ENCODE peak calls at places on chromosomes 11 and 22, in six cellular contexts. One of them, this sample, is unnamed.

GRCh38 chr11:126268361-126268707 is 361 bp downstream of the SRPRA start:
- DNase-seq in activated CD8-positive, alpha-beta T cell treated with anti-CD3 and anti-CD28 coated beads for 36 hours: no peak
- DNase-seq in AG04449: no peak
- DNase-seq in cardiac fibroblast: no peak
- DNase-seq in natural killer cell: no peak
- DNase-seq in kidney epithelial cell: no peak
- DNase-seq in this sample: no peak

GRCh38 chr22:40345271-40345670 is 1.0 kb upstream of the ADSL start:
- DNase-seq in activated CD8-positive, alpha-beta T cell treated with anti-CD3 and anti-CD28 coated beads for 36 hours: peak
- DNase-seq in AG04449: no peak
- DNase-seq in cardiac fibroblast: peak
- DNase-seq in natural killer cell: no peak
- DNase-seq in kidney epithelial cell: no peak
- DNase-seq in this sample: no peak

GRCh38 chr11:111344032-111344431 is 35.0 kb downstream of the POU2AF1 start:
- DNase-seq in activated CD8-positive, alpha-beta T cell treated with anti-CD3 and anti-CD28 coated beads for 36 hours: no peak
- DNase-seq in AG04449: no peak
- DNase-seq in cardiac fibroblast: peak
- DNase-seq in natural killer cell: no peak
- DNase-seq in kidney epithelial cell: no peak
- DNase-seq in this sample: peak

GRCh38 chr22:37639070-37639760 is at the start of gene SH3BP1:
- DNase-seq in activated CD8-positive, alpha-beta T cell treated with anti-CD3 and anti-CD28 coated beads for 36 hours: peak
- DNase-seq in AG04449: no peak
- DNase-seq in cardiac fibroblast: no peak
- DNase-seq in natural killer cell: peak
- DNase-seq in kidney epithelial cell: no peak
- DNase-seq in this sample: no peak

GRCh38 chr11:57387284-57388030 is 3.0 kb downstream of the PRG2 start:
- DNase-seq in activated CD8-positive, alpha-beta T cell treated with anti-CD3 and anti-CD28 coated beads for 36 hours: no peak
- DNase-seq in AG04449: no peak
- DNase-seq in cardiac fibroblast: no peak
- DNase-seq in natural killer cell: no peak
- DNase-seq in kidney epithelial cell: no peak
- DNase-seq in this sample: no peak

GRCh38 chr22:46881373-46882118 is 119.1 kb downstream of the TBC1D22A start:
- DNase-seq in activated CD8-positive, alpha-beta T cell treated with anti-CD3 and anti-CD28 coated beads for 36 hours: peak
- DNase-seq in AG04449: no peak
- DNase-seq in cardiac fibroblast: peak
- DNase-seq in natural killer cell: no peak
- DNase-seq in kidney epithelial cell: peak
- DNase-seq in this sample: no peak

GRCh38 chr11:117814766-117815261 is 9.7 kb downstream of the FXYD2 start:
- DNase-seq in activated CD8-positive, alpha-beta T cell treated with anti-CD3 and anti-CD28 coated beads for 36 hours: peak
- DNase-seq in AG04449: no peak
- DNase-seq in cardiac fibroblast: no peak
- DNase-seq in natural killer cell: peak
- DNase-seq in kidney epithelial cell: peak
- DNase-seq in this sample: no peak

GRCh38 chr22:37225481-37225880 is 13.2 kb upstream of the SSTR3 start:
- DNase-seq in activated CD8-positive, alpha-beta T cell treated with anti-CD3 and anti-CD28 coated beads for 36 hours: peak
- DNase-seq in AG04449: no peak
- DNase-seq in cardiac fibroblast: no peak
- DNase-seq in natural killer cell: no peak
- DNase-seq in kidney epithelial cell: no peak
- DNase-seq in this sample: no peak

GRCh38 chr22:39448205-39449054 is 8.4 kb upstream of the MGAT3 start:
- DNase-seq in activated CD8-positive, alpha-beta T cell treated with anti-CD3 and anti-CD28 coated beads for 36 hours: no peak
- DNase-seq in AG04449: no peak
- DNase-seq in cardiac fibroblast: no peak
- DNase-seq in natural killer cell: no peak
- DNase-seq in kidney epithelial cell: no peak
- DNase-seq in this sample: no peak

GRCh38 chr11:57571631-57572030 is 4.2 kb upstream of the UBE2L6 start:
- DNase-seq in activated CD8-positive, alpha-beta T cell treated with anti-CD3 and anti-CD28 coated beads for 36 hours: no peak
- DNase-seq in AG04449: no peak
- DNase-seq in cardiac fibroblast: no peak
- DNase-seq in natural killer cell: no peak
- DNase-seq in kidney epithelial cell: no peak
- DNase-seq in this sample: no peak

GRCh38 chr11:34654491-34655334 is 33.8 kb downstream of the EHF start:
- DNase-seq in activated CD8-positive, alpha-beta T cell treated with anti-CD3 and anti-CD28 coated beads for 36 hours: no peak
- DNase-seq in AG04449: no peak
- DNase-seq in cardiac fibroblast: peak
- DNase-seq in natural killer cell: no peak
- DNase-seq in kidney epithelial cell: no peak
- DNase-seq in this sample: no peak

GRCh38 chr11:443542-444199 is 1.9 kb upstream of the ANO9 start:
- DNase-seq in activated CD8-positive, alpha-beta T cell treated with anti-CD3 and anti-CD28 coated beads for 36 hours: no peak
- DNase-seq in AG04449: no peak
- DNase-seq in cardiac fibroblast: peak
- DNase-seq in natural killer cell: no peak
- DNase-seq in kidney epithelial cell: no peak
- DNase-seq in this sample: no peak

GRCh38 chr22:23570681-23571080 is 9.4 kb downstream of the IGLL1 start:
- DNase-seq in activated CD8-positive, alpha-beta T cell treated with anti-CD3 and anti-CD28 coated beads for 36 hours: no peak
- DNase-seq in AG04449: no peak
- DNase-seq in cardiac fibroblast: no peak
- DNase-seq in natural killer cell: no peak
- DNase-seq in kidney epithelial cell: no peak
- DNase-seq in this sample: no peak

GRCh38 chr11:45771194-45771941 is 33.6 kb upstream of the SLC35C1 start:
- DNase-seq in activated CD8-positive, alpha-beta T cell treated with anti-CD3 and anti-CD28 coated beads for 36 hours: peak
- DNase-seq in AG04449: no peak
- DNase-seq in cardiac fibroblast: peak
- DNase-seq in natural killer cell: peak
- DNase-seq in kidney epithelial cell: no peak
- DNase-seq in this sample: no peak

GRCh38 chr11:13249992-13250391 is 27.6 kb upstream of the BMAL1 start:
- DNase-seq in activated CD8-positive, alpha-beta T cell treated with anti-CD3 and anti-CD28 coated beads for 36 hours: peak
- DNase-seq in AG04449: no peak
- DNase-seq in cardiac fibroblast: peak
- DNase-seq in natural killer cell: no peak
- DNase-seq in kidney epithelial cell: no peak
- DNase-seq in this sample: no peak

DNA sequence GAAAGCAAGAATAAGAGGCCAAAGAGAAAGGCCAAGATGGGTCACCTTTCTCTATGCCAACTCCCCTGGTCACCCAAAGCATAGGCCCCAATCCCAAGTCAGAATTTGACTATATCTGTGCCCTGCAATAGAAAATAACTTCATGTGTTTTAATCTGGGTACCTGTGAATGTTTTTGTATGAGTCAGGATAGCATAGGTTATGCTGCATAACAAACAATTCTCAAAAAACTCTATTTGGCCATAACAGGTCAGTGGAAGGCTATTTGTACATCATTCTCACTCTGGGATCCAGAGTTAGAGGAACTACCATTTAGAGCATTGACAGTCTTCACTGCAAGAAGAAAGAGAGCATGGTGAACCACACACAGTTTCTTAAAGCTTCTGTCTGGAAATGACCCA is 167.3 kb downstream of the DBX1 start:
- DNase-seq in activated CD8-positive, alpha-beta T cell treated with anti-CD3 and anti-CD28 coated beads for 36 hours: no peak
- DNase-seq in AG04449: no peak
- DNase-seq in cardiac fibroblast: no peak
- DNase-seq in natural killer cell: no peak
- DNase-seq in kidney epithelial cell: no peak
- DNase-seq in this sample: no peak
- TF ChIP-seq CTCF in activated CD8-positive, alpha-beta T cell treated with anti-CD3 and anti-CD28 coated beads for 36 hours: no peak
- TF ChIP-seq CTCF in AG04449: no peak
- TF ChIP-seq CTCF in cardiac fibroblast: no peak
- TF ChIP-seq CTCF in natural killer cell: no peak
- TF ChIP-seq CTCF in kidney epithelial cell: no peak
- TF ChIP-seq CTCF in this sample: no peak

GRCh38 chr11:72695354-72695753 is 21.1 kb upstream of the PDE2A start:
- DNase-seq in activated CD8-positive, alpha-beta T cell treated with anti-CD3 and anti-CD28 coated beads for 36 hours: no peak
- DNase-seq in AG04449: no peak
- DNase-seq in cardiac fibroblast: no peak
- DNase-seq in natural killer cell: no peak
- DNase-seq in kidney epithelial cell: no peak
- DNase-seq in this sample: no peak

GRCh38 chr11:72697814-72698213 is 23.6 kb upstream of the PDE2A start:
- DNase-seq in activated CD8-positive, alpha-beta T cell treated with anti-CD3 and anti-CD28 coated beads for 36 hours: no peak
- DNase-seq in AG04449: no peak
- DNase-seq in cardiac fibroblast: no peak
- DNase-seq in natural killer cell: no peak
- DNase-seq in kidney epithelial cell: no peak
- DNase-seq in this sample: no peak

GRCh38 chr11:72696866-72697428 is 22.7 kb upstream of the PDE2A start:
- DNase-seq in activated CD8-positive, alpha-beta T cell treated with anti-CD3 and anti-CD28 coated beads for 36 hours: no peak
- DNase-seq in AG04449: no peak
- DNase-seq in cardiac fibroblast: no peak
- DNase-seq in natural killer cell: no peak
- DNase-seq in kidney epithelial cell: no peak
- DNase-seq in this sample: no peak

GRCh38 chr11:72692498-72693237 is 18.4 kb upstream of the PDE2A start:
- DNase-seq in activated CD8-positive, alpha-beta T cell treated with anti-CD3 and anti-CD28 coated beads for 36 hours: no peak
- DNase-seq in AG04449: no peak
- DNase-seq in cardiac fibroblast: no peak
- DNase-seq in natural killer cell: no peak
- DNase-seq in kidney epithelial cell: no peak
- DNase-seq in this sample: no peak

GRCh38 chr11:72693271-72693968 is 19.2 kb upstream of the PDE2A start:
- DNase-seq in activated CD8-positive, alpha-beta T cell treated with anti-CD3 and anti-CD28 coated beads for 36 hours: no peak
- DNase-seq in AG04449: no peak
- DNase-seq in cardiac fibroblast: no peak
- DNase-seq in natural killer cell: no peak
- DNase-seq in kidney epithelial cell: no peak
- DNase-seq in this sample: no peak
- TF ChIP-seq CTCF in activated CD8-positive, alpha-beta T cell treated with anti-CD3 and anti-CD28 coated beads for 36 hours: no peak
- TF ChIP-seq CTCF in AG04449: no peak
- TF ChIP-seq CTCF in cardiac fibroblast: no peak
- TF ChIP-seq CTCF in natural killer cell: no peak
- TF ChIP-seq CTCF in kidney epithelial cell: no peak
- TF ChIP-seq CTCF in this sample: no peak

GRCh38 chr11:69916806-69917387 is 97.7 kb upstream of the FGF3 start:
- DNase-seq in activated CD8-positive, alpha-beta T cell treated with anti-CD3 and anti-CD28 coated beads for 36 hours: no peak
- DNase-seq in AG04449: no peak
- DNase-seq in cardiac fibroblast: no peak
- DNase-seq in natural killer cell: no peak
- DNase-seq in kidney epithelial cell: no peak
- DNase-seq in this sample: no peak
- TF ChIP-seq CTCF in activated CD8-positive, alpha-beta T cell treated with anti-CD3 and anti-CD28 coated beads for 36 hours: no peak
- TF ChIP-seq CTCF in AG04449: no peak
- TF ChIP-seq CTCF in cardiac fibroblast: no peak
- TF ChIP-seq CTCF in natural killer cell: no peak
- TF ChIP-seq CTCF in kidney epithelial cell: no peak
- TF ChIP-seq CTCF in this sample: no peak

DNA sequence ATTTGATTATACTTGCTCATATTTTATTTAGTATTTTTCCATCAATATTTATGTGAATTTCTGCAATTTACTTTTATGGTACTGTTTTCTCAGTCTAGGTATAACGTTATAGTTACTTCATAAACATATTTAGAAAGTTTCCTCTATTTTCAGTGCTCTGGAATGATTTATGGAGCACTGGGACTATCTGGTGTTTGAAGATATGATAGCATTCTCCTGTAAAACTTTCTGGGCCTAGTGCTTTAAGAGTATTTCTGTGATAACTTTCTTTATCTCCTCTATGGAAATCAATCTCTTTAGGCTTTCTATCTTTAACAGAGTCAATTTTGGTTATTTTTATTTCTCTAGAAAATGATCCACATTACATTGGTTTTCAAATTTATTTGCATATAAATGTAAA is 85.1 kb downstream of the SOX6 start:
- DNase-seq in activated CD8-positive, alpha-beta T cell treated with anti-CD3 and anti-CD28 coated beads for 36 hours: no peak
- DNase-seq in AG04449: no peak
- DNase-seq in cardiac fibroblast: no peak
- DNase-seq in natural killer cell: no peak
- DNase-seq in kidney epithelial cell: no peak
- DNase-seq in this sample: no peak
- TF ChIP-seq CTCF in activated CD8-positive, alpha-beta T cell treated with anti-CD3 and anti-CD28 coated beads for 36 hours: no peak
- TF ChIP-seq CTCF in AG04449: no peak
- TF ChIP-seq CTCF in cardiac fibroblast: no peak
- TF ChIP-seq CTCF in natural killer cell: no peak
- TF ChIP-seq CTCF in kidney epithelial cell: no peak
- TF ChIP-seq CTCF in this sample: no peak

DNA sequence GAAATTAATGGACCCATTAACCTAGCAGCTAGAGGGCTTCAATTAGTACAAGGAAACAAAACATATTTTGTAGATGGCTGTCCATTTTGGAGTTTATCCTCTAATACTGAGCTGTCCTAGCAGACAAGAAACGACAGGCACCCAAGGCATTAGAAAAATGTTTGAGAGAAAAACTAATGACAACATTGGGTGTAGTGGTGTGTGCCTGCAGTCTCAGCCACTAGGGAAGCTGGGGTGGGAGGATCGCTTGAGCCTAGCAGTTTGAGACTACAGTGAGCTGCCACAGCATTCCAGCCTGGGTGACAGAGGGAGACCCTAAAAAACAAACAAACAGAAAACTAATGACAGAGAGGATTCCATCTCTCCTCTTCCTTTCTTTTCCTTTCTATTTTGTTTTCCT is 1.5 kb downstream of the A4GALT start:
- DNase-seq in activated CD8-positive, alpha-beta T cell treated with anti-CD3 and anti-CD28 coated beads for 36 hours: no peak
- DNase-seq in AG04449: no peak
- DNase-seq in cardiac fibroblast: no peak
- DNase-seq in natural killer cell: no peak
- DNase-seq in kidney epithelial cell: no peak
- DNase-seq in this sample: no peak
- TF ChIP-seq CTCF in activated CD8-positive, alpha-beta T cell treated with anti-CD3 and anti-CD28 coated beads for 36 hours: no peak
- TF ChIP-seq CTCF in AG04449: no peak
- TF ChIP-seq CTCF in cardiac fibroblast: peak
- TF ChIP-seq CTCF in natural killer cell: no peak
- TF ChIP-seq CTCF in kidney epithelial cell: no peak
- TF ChIP-seq CTCF in this sample: peak

GRCh38 chr11:86538223-86538548 is 134.2 kb downstream of the ME3 start:
- DNase-seq in activated CD8-positive, alpha-beta T cell treated with anti-CD3 and anti-CD28 coated beads for 36 hours: no peak
- DNase-seq in AG04449: no peak
- DNase-seq in cardiac fibroblast: no peak
- DNase-seq in natural killer cell: no peak
- DNase-seq in kidney epithelial cell: no peak
- DNase-seq in this sample: no peak

GRCh38 chr11:86535773-86536172 is 136.6 kb downstream of the ME3 start:
- DNase-seq in activated CD8-positive, alpha-beta T cell treated with anti-CD3 and anti-CD28 coated beads for 36 hours: no peak
- DNase-seq in AG04449: no peak
- DNase-seq in cardiac fibroblast: no peak
- DNase-seq in natural killer cell: no peak
- DNase-seq in kidney epithelial cell: no peak
- DNase-seq in this sample: no peak

DNA sequence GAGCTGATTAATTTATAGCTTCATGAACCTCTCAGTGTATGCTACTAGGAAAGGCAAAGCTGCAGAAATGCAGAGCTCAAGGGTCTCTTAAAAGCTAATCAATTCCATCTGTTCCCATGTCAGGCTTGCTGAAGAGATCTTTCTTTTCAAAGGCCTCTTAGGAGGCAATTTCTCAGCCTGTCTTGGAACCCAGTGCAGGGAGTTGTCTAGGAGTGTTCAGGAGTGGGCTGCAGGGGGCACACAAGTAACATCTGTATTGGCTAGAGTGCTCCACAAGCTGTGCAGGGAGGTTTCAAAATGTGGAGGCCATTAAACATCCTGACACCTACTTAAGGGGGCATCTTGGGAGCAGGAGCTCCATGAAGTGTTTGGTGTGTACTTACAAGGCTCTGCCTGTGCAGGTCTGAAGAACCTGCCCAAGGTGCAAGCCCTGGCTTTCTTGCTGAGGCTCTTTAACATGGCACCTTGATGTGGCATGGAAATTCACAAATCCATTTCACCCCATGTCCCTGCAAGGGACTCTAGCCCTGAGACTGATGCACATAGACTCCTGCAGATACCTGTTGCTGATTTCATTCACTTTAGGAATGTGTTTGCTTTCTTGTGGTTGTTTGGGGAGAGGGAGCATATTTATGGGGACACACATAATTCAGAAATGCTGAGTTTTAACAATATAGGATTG is 134.7 kb downstream of the ME3 start:
- DNase-seq in activated CD8-positive, alpha-beta T cell treated with anti-CD3 and anti-CD28 coated beads for 36 hours: no peak
- DNase-seq in AG04449: no peak
- DNase-seq in cardiac fibroblast: peak
- DNase-seq in natural killer cell: no peak
- DNase-seq in kidney epithelial cell: no peak
- DNase-seq in this sample: no peak
- TF ChIP-seq CTCF in activated CD8-positive, alpha-beta T cell treated with anti-CD3 and anti-CD28 coated beads for 36 hours: no peak
- TF ChIP-seq CTCF in AG04449: peak
- TF ChIP-seq CTCF in cardiac fibroblast: no peak
- TF ChIP-seq CTCF in natural killer cell: no peak
- TF ChIP-seq CTCF in kidney epithelial cell: no peak
- TF ChIP-seq CTCF in this sample: no peak

This sample was measured in vagina.